ENCODE peak calls at places on chromosomes 12 and 14, in four cellular contexts. T is HS-5, B is T follicular helper cell, M is NCI-H1417. V is an unnamed sample.

GRCh38 chr12:24364921-24365320 is 415.5 kb upstream of the SOX5 start:
- DNase-seq in T (no peak), B (no peak), M (no peak), V (no peak)

GRCh38 chr14:89841855-89842254 is 112.7 kb downstream of the EFCAB11 start:
- DNase-seq in T (no peak), B (no peak), M (no peak), V (no peak)

GRCh38 chr12:89472508-89472907 is 52.1 kb downstream of the GALNT4 start:
- DNase-seq in T (no peak), B (no peak), M (no peak), V (no peak)

GRCh38 chr14:65415613-65416012 is 3.1 kb downstream of the FUT8 start:
- DNase-seq in T (no peak), B (no peak), M (no peak), V (no peak)

GRCh38 chr12:110640275-110641025 is 26.5 kb downstream of the TCTN1 start:
- DNase-seq in T (no peak), B (no peak), M (no peak), V (no peak)

GRCh38 chr12:39431797-39432196 is 11.1 kb downstream of the KIF21A start:
- DNase-seq in T (no peak), B (no peak), M (peak), V (no peak)

GRCh38 chr12:1318327-1319031 is 275.9 kb downstream of the FBXL14 start:
- DNase-seq in T (peak), B (no peak), M (peak), V (peak)

GRCh38 chr12:42213023-42213422 is 25.0 kb downstream of the YAF2 start:
- DNase-seq in T (no peak), B (no peak), M (peak), V (no peak)

GRCh38 chr12:2958432-2959193 is 584 bp upstream of the TEAD4 start:
- DNase-seq in T (peak), B (no peak), M (peak), V (no peak)

GRCh38 chr12:65229441-65229840 is 49.0 kb upstream of the MSRB3 start:
- DNase-seq in T (peak), B (no peak), M (no peak), V (no peak)

GRCh38 chr12:124765571-124766489 is 97.8 kb downstream of the SCARB1 start:
- DNase-seq in T (no peak), B (no peak), M (no peak), V (no peak)

GRCh38 chr12:3203713-3204112 is 126.5 kb downstream of the TSPAN9 start:
- DNase-seq in T (no peak), B (no peak), M (peak), V (no peak)

GRCh38 chr12:18146375-18146774 is 56.4 kb upstream of the RERGL start:
- DNase-seq in T (no peak), B (no peak), M (no peak), V (no peak)

GRCh38 chr12:89470741-89471504 is 53.7 kb downstream of the GALNT4 start:
- DNase-seq in T (no peak), B (no peak), M (no peak), V (peak)

GRCh38 chr12:80129895-80130535 is 30.7 kb downstream of the OTOGL start:
- DNase-seq in T (no peak), B (no peak), M (no peak), V (no peak)

GRCh38 chr14:64720190-64720589 is 16.0 kb downstream of the PLEKHG3 start:
- DNase-seq in T (peak), B (no peak), M (no peak), V (no peak)

GRCh38 chr12:6764011-6764828 is 1.9 kb upstream of the PTMS start:
- DNase-seq in T (peak), B (peak), M (peak), V (peak)

GRCh38 chr12:29081101-29081500 is 68.0 kb upstream of the FAR2 start:
- DNase-seq in T (no peak), B (no peak), M (no peak), V (no peak)

GRCh38 chr12:18750087-18750486 is 12.2 kb downstream of the CAPZA3 start:
- DNase-seq in T (no peak), B (no peak), M (no peak), V (no peak)

GRCh38 chr14:43056106-43056505 is 1449.4 kb downstream of the LRFN5 start:
- DNase-seq in T (no peak), B (no peak), M (no peak), V (no peak)

GRCh38 chr12:12837025-12837872 is 24.1 kb downstream of the DDX47 start:
- DNase-seq in T (no peak), B (no peak), M (peak), V (peak)

GRCh38 chr12:108888031-108888430 is 8.1 kb downstream of the DAO start:
- DNase-seq in T (no peak), B (no peak), M (no peak), V (no peak)

GRCh38 chr14:75229923-75230792 is 48.5 kb upstream of the FOS start:
- DNase-seq in T (no peak), B (peak), M (no peak), V (peak)

GRCh38 chr14:95196826-95197497 is 39.6 kb upstream of the DICER1 start:
- DNase-seq in T (no peak), B (no peak), M (no peak), V (no peak)

GRCh38 chr12:66059670-66060069 is 70.9 kb downstream of the LLPH start:
- DNase-seq in T (no peak), B (no peak), M (no peak), V (no peak)

V was measured in NCI-H1436.